ENCODE peak calls at places on chromosomes 12 and 14, in six cellular contexts. O is CD8-positive, alpha-beta T cell; K is lower leg skin; C is uterus; R is fibroblast of the aortic adventitia; F is nephron progenitor cell. E is an unnamed sample.

GRCh38 chr12:109951136-109951535 is 45.0 kb downstream of the GIT2 start:
- DNase-seq in F (no peak), C (no peak), R (peak), K (no peak), O (no peak), E (no peak)

GRCh38 chr12:64780531-64781373 is 21.5 kb upstream of the GNS start:
- DNase-seq in K (peak), O (peak), R (no peak), F (peak), C (peak), E (peak)

GRCh38 chr12:52185400-52185967 is 6.3 kb downstream of the KRT80 start:
- DNase-seq in F (no peak), C (no peak), K (no peak), O (no peak), R (no peak), E (no peak)

GRCh38 chr12:93894391-93895095 is 217.4 kb downstream of the CRADD start:
- DNase-seq in O (no peak), R (peak), C (peak), F (peak), K (peak), E (no peak)

GRCh38 chr12:2877959-2878732 is 1.1 kb downstream of the RHNO1 start:
- DNase-seq in O (no peak), F (no peak), K (no peak), R (peak), C (no peak), E (no peak)

GRCh38 chr12:48683534-48683933 is 1.5 kb upstream of the KANSL2 start:
- DNase-seq in K (no peak), F (no peak), O (no peak), R (no peak), C (no peak), E (no peak)

GRCh38 chr12:122788387-122788786 is 14.0 kb downstream of the CCDC62 start:
- DNase-seq in R (peak), O (no peak), C (no peak), F (no peak), K (no peak), E (no peak)

GRCh38 chr12:43158126-43158525 is 393.9 kb downstream of the ADAMTS20 start:
- DNase-seq in K (no peak), C (no peak), O (no peak), R (no peak), F (no peak), E (no peak)

GRCh38 chr14:50344831-50345563 is 32.9 kb downstream of the DMAC2L start:
- DNase-seq in F (no peak), O (no peak), K (no peak), C (no peak), R (no peak), E (no peak)

GRCh38 chr14:84042992-84043391 is 1487.0 kb upstream of the FLRT2 start:
- DNase-seq in F (no peak), R (no peak), K (no peak), O (no peak), C (no peak), E (no peak)

GRCh38 chr12:2212537-2212936 is 159.8 kb downstream of the CACNA1C start:
- DNase-seq in C (no peak), O (no peak), K (no peak), F (no peak), R (no peak), E (no peak)

GRCh38 chr14:37230551-37231194 is 32.9 kb downstream of the MIPOL1 start:
- DNase-seq in O (no peak), K (no peak), R (peak), C (no peak), F (peak), E (no peak)

GRCh38 chr14:34715108-34715863 is 893 bp upstream of the CFL2 start:
- DNase-seq in F (no peak), R (peak), K (no peak), O (no peak), C (no peak), E (no peak)

GRCh38 chr14:20278414-20278813 is 27.3 kb downstream of the TTC5 start:
- DNase-seq in K (no peak), F (no peak), R (peak), C (no peak), O (no peak), E (no peak)

GRCh38 chr14:95495093-95495492 is 21.4 kb downstream of the SYNE3 start:
- DNase-seq in F (no peak), R (no peak), C (no peak), K (no peak), O (no peak), E (no peak)

GRCh38 chr14:46840971-46841729 is 189.6 kb upstream of the RPL10L start:
- DNase-seq in O (no peak), R (no peak), K (no peak), F (no peak), C (no peak), E (no peak)

GRCh38 chr12:41932470-41932991 is 212.1 kb downstream of the GXYLT1 start:
- DNase-seq in O (peak), R (peak), C (peak), K (peak), F (peak), E (peak)

GRCh38 chr12:124508323-124509096 is 58.9 kb downstream of the NCOR2 start:
- DNase-seq in F (peak), K (no peak), C (peak), O (no peak), R (no peak), E (no peak)
- TF ChIP-seq CTCF in F (no peak), K (no peak), C (no peak), O (no peak), R (no peak), E (no peak)

DNA sequence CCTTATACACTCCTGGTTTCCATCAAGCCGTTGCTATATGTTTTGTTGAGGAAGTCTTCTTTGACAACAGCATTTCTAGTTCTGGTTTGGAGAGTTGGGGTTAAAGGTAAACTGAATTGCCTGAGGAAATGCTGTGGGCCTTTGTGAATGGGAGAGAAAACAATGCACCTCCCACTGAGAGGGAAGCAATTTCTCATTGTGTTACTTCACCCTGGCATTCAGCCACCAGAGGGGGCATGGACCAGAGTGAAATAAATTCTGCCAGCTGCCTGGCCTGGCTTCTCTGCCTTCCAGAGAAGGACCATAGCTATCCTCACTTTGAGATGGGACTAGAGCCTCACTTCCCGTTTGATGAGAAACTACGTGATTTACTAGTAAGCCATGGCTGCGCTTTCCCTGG is 475.3 kb downstream of the EGLN3 start:
- DNase-seq in F (peak), O (no peak), K (no peak), R (peak), C (no peak), E (no peak)
- TF ChIP-seq CTCF in F (peak), O (no peak), K (no peak), R (no peak), C (no peak), E (no peak)

GRCh38 chr14:104171029-104171697 is 32.8 kb downstream of the KIF26A start:
- DNase-seq in K (no peak), C (no peak), O (no peak), F (peak), R (no peak), E (no peak)
- TF ChIP-seq CTCF in K (no peak), C (no peak), O (no peak), F (no peak), R (no peak), E (no peak)

GRCh38 chr12:14138495-14138894 is 157.1 kb upstream of the GRIN2B start:
- DNase-seq in O (no peak), C (no peak), R (no peak), F (peak), K (no peak), E (no peak)
- TF ChIP-seq CTCF in O (no peak), C (no peak), R (no peak), F (peak), K (no peak), E (no peak)

DNA sequence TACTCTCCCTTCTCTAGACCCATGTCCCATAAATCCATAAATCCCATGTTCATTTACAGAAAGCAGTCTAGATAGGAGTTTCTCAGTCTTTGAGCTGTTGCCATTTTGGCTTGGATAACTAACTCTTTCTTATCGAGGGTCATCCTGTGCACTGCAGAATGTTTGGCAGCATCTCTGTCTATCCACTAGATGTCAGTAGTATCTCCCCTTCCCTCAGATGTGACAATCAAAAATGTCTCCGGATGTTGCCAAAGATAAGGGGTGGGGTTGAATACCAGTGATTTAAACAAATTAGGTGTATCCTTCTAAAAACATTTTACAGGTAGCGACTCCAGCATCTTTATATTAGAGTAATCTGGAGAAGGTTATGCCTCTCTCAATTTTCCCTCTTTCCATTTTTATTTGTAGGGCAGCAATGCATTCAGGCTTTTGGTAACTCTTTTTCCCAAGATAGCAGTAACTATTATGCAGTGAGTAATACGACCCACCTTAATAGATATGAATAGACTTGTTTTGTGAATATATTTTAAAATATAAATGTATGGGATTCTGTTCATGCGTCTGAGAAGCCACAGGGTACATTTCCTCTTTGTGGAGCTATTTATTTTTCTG is 100.7 kb downstream of the LRRK2 start:
- DNase-seq in F (no peak), C (no peak), O (no peak), K (no peak), R (peak), E (no peak)
- TF ChIP-seq CTCF in F (peak), C (no peak), O (no peak), K (no peak), R (peak), E (no peak)

GRCh38 chr14:57205953-57206352 is 62.8 kb downstream of the EXOC5 start:
- DNase-seq in F (no peak), C (no peak), K (no peak), R (no peak), O (no peak), E (no peak)

GRCh38 chr14:57212919-57213318 is 55.8 kb downstream of the EXOC5 start:
- DNase-seq in R (no peak), F (no peak), K (no peak), O (no peak), C (no peak), E (no peak)

DNA sequence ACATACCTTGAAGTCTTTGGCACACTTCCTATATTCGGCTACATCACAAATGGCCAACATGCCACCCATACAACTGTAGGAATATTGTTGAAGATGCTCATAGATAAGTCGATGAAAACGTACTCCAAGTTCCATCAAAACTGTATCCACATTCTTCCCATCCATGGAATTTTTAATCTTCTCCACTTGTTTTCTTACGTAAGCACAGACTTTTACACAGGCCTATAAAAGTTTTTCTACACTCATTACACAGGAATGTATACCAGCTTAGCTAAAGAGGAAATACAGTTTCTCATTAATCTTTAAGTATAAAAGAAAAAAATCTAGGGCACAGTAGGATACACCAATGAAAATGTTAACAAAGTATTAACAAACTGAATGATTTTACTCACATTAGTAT is 59.1 kb downstream of the EXOC5 start:
- DNase-seq in F (no peak), R (peak), K (no peak), O (no peak), C (no peak), E (no peak)
- TF ChIP-seq CTCF in F (no peak), R (no peak), K (no peak), O (no peak), C (no peak), E (no peak)

GRCh38 chr14:89331398-89331797 is 85.6 kb downstream of the FOXN3 start:
- DNase-seq in C (no peak), O (no peak), F (no peak), R (no peak), K (no peak), E (no peak)
- TF ChIP-seq CTCF in C (no peak), O (no peak), F (no peak), R (no peak), K (no peak), E (no peak)

DNA sequence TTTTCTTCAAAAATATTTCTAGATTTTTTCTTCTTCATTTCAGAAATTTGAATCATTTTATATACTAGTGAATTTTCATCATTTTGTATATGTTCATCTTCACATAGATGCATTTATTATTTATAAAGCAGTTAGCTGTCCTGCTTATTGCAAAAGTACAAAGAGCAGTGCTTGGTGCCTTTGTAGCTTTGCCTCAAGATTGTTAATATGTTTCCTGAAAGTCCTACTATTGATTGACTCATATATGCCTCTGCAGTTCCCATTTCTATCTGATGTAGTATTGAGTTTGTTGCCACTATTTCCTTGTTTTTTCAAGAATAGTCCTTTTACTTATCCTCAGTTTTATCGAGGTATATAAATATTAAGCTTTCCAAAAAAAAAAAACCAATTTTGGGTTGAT is 89.7 kb downstream of the PDE3A start:
- DNase-seq in F (no peak), R (no peak), C (no peak), K (no peak), O (no peak), E (no peak)
- TF ChIP-seq CTCF in F (no peak), R (no peak), C (no peak), K (no peak), O (no peak), E (no peak)

GRCh38 chr14:94143239-94143638 is 13.8 kb upstream of the IFI27L2 start:
- DNase-seq in O (no peak), R (no peak), K (peak), F (peak), C (no peak), E (no peak)
- TF ChIP-seq CTCF in O (no peak), R (peak), K (no peak), F (peak), C (no peak), E (no peak)

DNA sequence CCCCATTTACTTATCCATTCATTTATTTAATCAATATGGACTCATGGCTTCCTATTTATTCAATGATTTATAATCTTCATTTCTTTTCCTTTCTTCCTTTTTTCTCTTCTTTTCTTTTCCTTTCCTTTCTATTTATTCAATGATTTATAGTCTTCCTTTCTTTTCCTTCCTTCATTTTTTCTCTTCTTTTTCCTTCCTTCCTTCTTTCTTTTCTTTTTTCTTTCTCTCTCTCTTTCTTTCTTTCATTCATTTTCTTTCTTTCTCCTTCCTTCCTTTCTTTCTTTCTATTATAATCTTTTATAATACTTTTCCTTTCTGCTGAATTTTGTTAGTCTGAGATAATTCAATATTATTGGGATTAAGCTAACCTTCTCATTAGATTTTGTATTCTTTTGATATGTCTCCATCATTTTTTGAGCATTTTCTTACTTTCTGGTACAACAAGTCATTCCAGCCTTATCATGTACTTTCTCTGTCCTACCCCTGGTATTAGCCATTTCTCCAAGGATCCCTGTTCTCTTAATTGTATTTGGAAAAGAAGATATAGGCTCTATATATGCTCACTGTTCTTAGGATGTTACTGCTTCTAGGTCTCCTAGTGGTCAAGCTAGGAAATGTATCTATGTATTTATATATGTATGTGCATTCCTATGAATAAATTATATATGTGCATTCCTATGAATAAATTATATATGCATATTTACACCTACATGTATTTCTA is 12.1 kb downstream of the LACRT start:
- DNase-seq in K (no peak), R (no peak), O (no peak), F (no peak), C (no peak), E (no peak)
- TF ChIP-seq CTCF in K (no peak), R (peak), O (no peak), F (peak), C (no peak), E (no peak)

E was measured in natural killer cell.